ENCODE peak calls at places on chromosomes 5 and 9, in ten cellular contexts. One of them, this sample, is unnamed.

GRCh38 chr9:63817622-63818518 is 1467.1 kb downstream of the FOXD4L5 start:
- DNase-seq in AG09319: no peak
- DNase-seq in NCI-H1105 treated with DMSO at 0.1 percent for 48 hours: no peak
- DNase-seq in fibroblast of mammary gland: no peak
- DNase-seq in endothelial cell of umbilical vein: peak
- DNase-seq in lower leg skin: peak
- DNase-seq in GM20000: peak
- DNase-seq in NCI-H1092: no peak
- DNase-seq in NCI-H2081: no peak
- DNase-seq in stromal cell of bone marrow: no peak
- DNase-seq in this sample: peak

GRCh38 chr9:6549106-6549505 is 96.4 kb downstream of the GLDC start:
- DNase-seq in AG09319: no peak
- DNase-seq in NCI-H1105 treated with DMSO at 0.1 percent for 48 hours: peak
- DNase-seq in fibroblast of mammary gland: no peak
- DNase-seq in endothelial cell of umbilical vein: no peak
- DNase-seq in lower leg skin: no peak
- DNase-seq in GM20000: no peak
- DNase-seq in NCI-H1092: peak
- DNase-seq in NCI-H2081: peak
- DNase-seq in stromal cell of bone marrow: no peak
- DNase-seq in this sample: no peak

GRCh38 chr5:177362102-177362868 is 4.6 kb downstream of the RGS14 start:
- DNase-seq in AG09319: no peak
- DNase-seq in NCI-H1105 treated with DMSO at 0.1 percent for 48 hours: no peak
- DNase-seq in fibroblast of mammary gland: no peak
- DNase-seq in endothelial cell of umbilical vein: no peak
- DNase-seq in lower leg skin: no peak
- DNase-seq in GM20000: no peak
- DNase-seq in NCI-H1092: no peak
- DNase-seq in NCI-H2081: no peak
- DNase-seq in stromal cell of bone marrow: no peak
- DNase-seq in this sample: no peak

GRCh38 chr5:75524071-75524470 is 12.4 kb downstream of the POLK start:
- DNase-seq in AG09319: no peak
- DNase-seq in NCI-H1105 treated with DMSO at 0.1 percent for 48 hours: no peak
- DNase-seq in fibroblast of mammary gland: peak
- DNase-seq in endothelial cell of umbilical vein: no peak
- DNase-seq in lower leg skin: no peak
- DNase-seq in GM20000: peak
- DNase-seq in NCI-H1092: no peak
- DNase-seq in NCI-H2081: no peak
- DNase-seq in stromal cell of bone marrow: no peak
- DNase-seq in this sample: peak

GRCh38 chr5:14110680-14111079 is 32.5 kb upstream of the TRIO start:
- DNase-seq in AG09319: no peak
- DNase-seq in NCI-H1105 treated with DMSO at 0.1 percent for 48 hours: no peak
- DNase-seq in fibroblast of mammary gland: peak
- DNase-seq in endothelial cell of umbilical vein: no peak
- DNase-seq in lower leg skin: no peak
- DNase-seq in GM20000: no peak
- DNase-seq in NCI-H1092: no peak
- DNase-seq in NCI-H2081: no peak
- DNase-seq in stromal cell of bone marrow: peak
- DNase-seq in this sample: peak

GRCh38 chr9:138059196-138059595 is 181.6 kb downstream of the CACNA1B start:
- DNase-seq in AG09319: no peak
- DNase-seq in NCI-H1105 treated with DMSO at 0.1 percent for 48 hours: no peak
- DNase-seq in fibroblast of mammary gland: no peak
- DNase-seq in endothelial cell of umbilical vein: no peak
- DNase-seq in lower leg skin: no peak
- DNase-seq in GM20000: no peak
- DNase-seq in NCI-H1092: no peak
- DNase-seq in NCI-H2081: no peak
- DNase-seq in stromal cell of bone marrow: no peak
- DNase-seq in this sample: no peak

GRCh38 chr5:146947181-146947941 is 68.8 kb upstream of the PPP2R2B start:
- DNase-seq in AG09319: no peak
- DNase-seq in NCI-H1105 treated with DMSO at 0.1 percent for 48 hours: no peak
- DNase-seq in fibroblast of mammary gland: peak
- DNase-seq in endothelial cell of umbilical vein: peak
- DNase-seq in lower leg skin: no peak
- DNase-seq in GM20000: no peak
- DNase-seq in NCI-H1092: no peak
- DNase-seq in NCI-H2081: peak
- DNase-seq in stromal cell of bone marrow: no peak
- DNase-seq in this sample: no peak

GRCh38 chr9:92122061-92122460 is 6.8 kb upstream of the SPTLC1 start:
- DNase-seq in AG09319: no peak
- DNase-seq in NCI-H1105 treated with DMSO at 0.1 percent for 48 hours: no peak
- DNase-seq in fibroblast of mammary gland: no peak
- DNase-seq in endothelial cell of umbilical vein: no peak
- DNase-seq in lower leg skin: no peak
- DNase-seq in GM20000: no peak
- DNase-seq in NCI-H1092: no peak
- DNase-seq in NCI-H2081: no peak
- DNase-seq in stromal cell of bone marrow: no peak
- DNase-seq in this sample: no peak

GRCh38 chr5:10695055-10695649 is 65.9 kb downstream of the DAP start:
- DNase-seq in AG09319: no peak
- DNase-seq in NCI-H1105 treated with DMSO at 0.1 percent for 48 hours: peak
- DNase-seq in fibroblast of mammary gland: peak
- DNase-seq in endothelial cell of umbilical vein: peak
- DNase-seq in lower leg skin: no peak
- DNase-seq in GM20000: peak
- DNase-seq in NCI-H1092: peak
- DNase-seq in NCI-H2081: peak
- DNase-seq in stromal cell of bone marrow: peak
- DNase-seq in this sample: peak

GRCh38 chr5:122102825-122103224 is 24.8 kb upstream of the LOX start:
- DNase-seq in AG09319: no peak
- DNase-seq in NCI-H1105 treated with DMSO at 0.1 percent for 48 hours: no peak
- DNase-seq in fibroblast of mammary gland: peak
- DNase-seq in endothelial cell of umbilical vein: peak
- DNase-seq in lower leg skin: no peak
- DNase-seq in GM20000: no peak
- DNase-seq in NCI-H1092: no peak
- DNase-seq in NCI-H2081: no peak
- DNase-seq in stromal cell of bone marrow: peak
- DNase-seq in this sample: no peak

GRCh38 chr5:89712135-89712700 is 697.3 kb downstream of the CETN3 start:
- DNase-seq in AG09319: no peak
- DNase-seq in NCI-H1105 treated with DMSO at 0.1 percent for 48 hours: no peak
- DNase-seq in fibroblast of mammary gland: no peak
- DNase-seq in endothelial cell of umbilical vein: no peak
- DNase-seq in lower leg skin: no peak
- DNase-seq in GM20000: no peak
- DNase-seq in NCI-H1092: no peak
- DNase-seq in NCI-H2081: no peak
- DNase-seq in stromal cell of bone marrow: no peak
- DNase-seq in this sample: no peak

GRCh38 chr9:36306481-36307306 is 48.4 kb upstream of the GNE start:
- DNase-seq in AG09319: no peak
- DNase-seq in NCI-H1105 treated with DMSO at 0.1 percent for 48 hours: no peak
- DNase-seq in fibroblast of mammary gland: no peak
- DNase-seq in endothelial cell of umbilical vein: peak
- DNase-seq in lower leg skin: no peak
- DNase-seq in GM20000: no peak
- DNase-seq in NCI-H1092: no peak
- DNase-seq in NCI-H2081: peak
- DNase-seq in stromal cell of bone marrow: no peak
- DNase-seq in this sample: no peak

GRCh38 chr5:139569276-139569955 is 8.3 kb downstream of the UBE2D2 start:
- DNase-seq in AG09319: no peak
- DNase-seq in NCI-H1105 treated with DMSO at 0.1 percent for 48 hours: no peak
- DNase-seq in fibroblast of mammary gland: peak
- DNase-seq in endothelial cell of umbilical vein: no peak
- DNase-seq in lower leg skin: no peak
- DNase-seq in GM20000: no peak
- DNase-seq in NCI-H1092: no peak
- DNase-seq in NCI-H2081: no peak
- DNase-seq in stromal cell of bone marrow: no peak
- DNase-seq in this sample: peak

GRCh38 chr9:98556511-98556910 is 152.2 kb downstream of the GABBR2 start:
- DNase-seq in AG09319: no peak
- DNase-seq in NCI-H1105 treated with DMSO at 0.1 percent for 48 hours: no peak
- DNase-seq in fibroblast of mammary gland: no peak
- DNase-seq in endothelial cell of umbilical vein: no peak
- DNase-seq in lower leg skin: peak
- DNase-seq in GM20000: no peak
- DNase-seq in NCI-H1092: no peak
- DNase-seq in NCI-H2081: no peak
- DNase-seq in stromal cell of bone marrow: no peak
- DNase-seq in this sample: no peak

GRCh38 chr9:114004221-114004716 is 73.8 kb downstream of the AMBP start:
- DNase-seq in AG09319: no peak
- DNase-seq in NCI-H1105 treated with DMSO at 0.1 percent for 48 hours: no peak
- DNase-seq in fibroblast of mammary gland: no peak
- DNase-seq in endothelial cell of umbilical vein: peak
- DNase-seq in lower leg skin: peak
- DNase-seq in GM20000: no peak
- DNase-seq in NCI-H1092: no peak
- DNase-seq in NCI-H2081: no peak
- DNase-seq in stromal cell of bone marrow: no peak
- DNase-seq in this sample: no peak

GRCh38 chr5:72234265-72234700 is 85.8 kb downstream of the MRPS27 start:
- DNase-seq in AG09319: no peak
- DNase-seq in NCI-H1105 treated with DMSO at 0.1 percent for 48 hours: no peak
- DNase-seq in fibroblast of mammary gland: peak
- DNase-seq in endothelial cell of umbilical vein: peak
- DNase-seq in lower leg skin: no peak
- DNase-seq in GM20000: peak
- DNase-seq in NCI-H1092: no peak
- DNase-seq in NCI-H2081: no peak
- DNase-seq in stromal cell of bone marrow: peak
- DNase-seq in this sample: peak

GRCh38 chr9:6997330-6997729 is 239.6 kb downstream of the KDM4C start:
- DNase-seq in AG09319: no peak
- DNase-seq in NCI-H1105 treated with DMSO at 0.1 percent for 48 hours: no peak
- DNase-seq in fibroblast of mammary gland: no peak
- DNase-seq in endothelial cell of umbilical vein: no peak
- DNase-seq in lower leg skin: no peak
- DNase-seq in GM20000: no peak
- DNase-seq in NCI-H1092: no peak
- DNase-seq in NCI-H2081: no peak
- DNase-seq in stromal cell of bone marrow: no peak
- DNase-seq in this sample: peak

GRCh38 chr5:16572289-16573015 is 44.3 kb downstream of the RETREG1 start:
- DNase-seq in AG09319: no peak
- DNase-seq in NCI-H1105 treated with DMSO at 0.1 percent for 48 hours: no peak
- DNase-seq in fibroblast of mammary gland: no peak
- DNase-seq in endothelial cell of umbilical vein: no peak
- DNase-seq in lower leg skin: no peak
- DNase-seq in GM20000: no peak
- DNase-seq in NCI-H1092: no peak
- DNase-seq in NCI-H2081: no peak
- DNase-seq in stromal cell of bone marrow: no peak
- DNase-seq in this sample: no peak

GRCh38 chr5:77437194-77437593 is 54.9 kb downstream of the WDR41 start:
- DNase-seq in AG09319: no peak
- DNase-seq in NCI-H1105 treated with DMSO at 0.1 percent for 48 hours: peak
- DNase-seq in fibroblast of mammary gland: no peak
- DNase-seq in endothelial cell of umbilical vein: no peak
- DNase-seq in lower leg skin: no peak
- DNase-seq in GM20000: no peak
- DNase-seq in NCI-H1092: no peak
- DNase-seq in NCI-H2081: peak
- DNase-seq in stromal cell of bone marrow: no peak
- DNase-seq in this sample: no peak

GRCh38 chr5:82151622-82152021 is 126.5 kb downstream of the RPS23 start:
- DNase-seq in AG09319: no peak
- DNase-seq in NCI-H1105 treated with DMSO at 0.1 percent for 48 hours: peak
- DNase-seq in fibroblast of mammary gland: peak
- DNase-seq in endothelial cell of umbilical vein: no peak
- DNase-seq in lower leg skin: no peak
- DNase-seq in GM20000: no peak
- DNase-seq in NCI-H1092: no peak
- DNase-seq in NCI-H2081: no peak
- DNase-seq in stromal cell of bone marrow: no peak
- DNase-seq in this sample: no peak

GRCh38 chr9:134258332-134258731 is 67.9 kb upstream of the RXRA start:
- DNase-seq in AG09319: no peak
- DNase-seq in NCI-H1105 treated with DMSO at 0.1 percent for 48 hours: no peak
- DNase-seq in fibroblast of mammary gland: no peak
- DNase-seq in endothelial cell of umbilical vein: no peak
- DNase-seq in lower leg skin: no peak
- DNase-seq in GM20000: no peak
- DNase-seq in NCI-H1092: no peak
- DNase-seq in NCI-H2081: no peak
- DNase-seq in stromal cell of bone marrow: no peak
- DNase-seq in this sample: no peak

GRCh38 chr9:38713426-38713825 is 6.5 kb downstream of the FAM240B start:
- DNase-seq in AG09319: peak
- DNase-seq in NCI-H1105 treated with DMSO at 0.1 percent for 48 hours: no peak
- DNase-seq in fibroblast of mammary gland: peak
- DNase-seq in endothelial cell of umbilical vein: no peak
- DNase-seq in lower leg skin: no peak
- DNase-seq in GM20000: no peak
- DNase-seq in NCI-H1092: no peak
- DNase-seq in NCI-H2081: no peak
- DNase-seq in stromal cell of bone marrow: peak
- DNase-seq in this sample: peak

GRCh38 chr5:101306391-101307137 is 403.5 kb upstream of the ST8SIA4 start:
- DNase-seq in AG09319: no peak
- DNase-seq in NCI-H1105 treated with DMSO at 0.1 percent for 48 hours: no peak
- DNase-seq in fibroblast of mammary gland: peak
- DNase-seq in endothelial cell of umbilical vein: no peak
- DNase-seq in lower leg skin: no peak
- DNase-seq in GM20000: no peak
- DNase-seq in NCI-H1092: peak
- DNase-seq in NCI-H2081: peak
- DNase-seq in stromal cell of bone marrow: no peak
- DNase-seq in this sample: no peak

GRCh38 chr5:52491071-52491828 is 296.5 kb upstream of the ITGA1 start:
- DNase-seq in AG09319: no peak
- DNase-seq in NCI-H1105 treated with DMSO at 0.1 percent for 48 hours: peak
- DNase-seq in fibroblast of mammary gland: no peak
- DNase-seq in endothelial cell of umbilical vein: no peak
- DNase-seq in lower leg skin: no peak
- DNase-seq in GM20000: no peak
- DNase-seq in NCI-H1092: peak
- DNase-seq in NCI-H2081: peak
- DNase-seq in stromal cell of bone marrow: no peak
- DNase-seq in this sample: no peak

GRCh38 chr5:132419517-132420468 is 50.3 kb downstream of the SLC22A5 start:
- DNase-seq in AG09319: peak
- DNase-seq in NCI-H1105 treated with DMSO at 0.1 percent for 48 hours: peak
- DNase-seq in fibroblast of mammary gland: peak
- DNase-seq in endothelial cell of umbilical vein: peak
- DNase-seq in lower leg skin: peak
- DNase-seq in GM20000: peak
- DNase-seq in NCI-H1092: peak
- DNase-seq in NCI-H2081: peak
- DNase-seq in stromal cell of bone marrow: peak
- DNase-seq in this sample: peak

GRCh38 chr9:73269430-73270101 is 117.9 kb downstream of the ANXA1 start:
- DNase-seq in AG09319: no peak
- DNase-seq in NCI-H1105 treated with DMSO at 0.1 percent for 48 hours: peak
- DNase-seq in fibroblast of mammary gland: peak
- DNase-seq in endothelial cell of umbilical vein: peak
- DNase-seq in lower leg skin: no peak
- DNase-seq in GM20000: peak
- DNase-seq in NCI-H1092: no peak
- DNase-seq in NCI-H2081: peak
- DNase-seq in stromal cell of bone marrow: peak
- DNase-seq in this sample: no peak

GRCh38 chr9:22452415-22453010 is 5.9 kb downstream of the DMRTA1 start:
- DNase-seq in AG09319: no peak
- DNase-seq in NCI-H1105 treated with DMSO at 0.1 percent for 48 hours: peak
- DNase-seq in fibroblast of mammary gland: peak
- DNase-seq in endothelial cell of umbilical vein: peak
- DNase-seq in lower leg skin: no peak
- DNase-seq in GM20000: peak
- DNase-seq in NCI-H1092: peak
- DNase-seq in NCI-H2081: peak
- DNase-seq in stromal cell of bone marrow: peak
- DNase-seq in this sample: peak

GRCh38 chr5:59143926-59144333 is 561.1 kb downstream of the RAB3C start:
- DNase-seq in AG09319: no peak
- DNase-seq in NCI-H1105 treated with DMSO at 0.1 percent for 48 hours: no peak
- DNase-seq in fibroblast of mammary gland: peak
- DNase-seq in endothelial cell of umbilical vein: no peak
- DNase-seq in lower leg skin: no peak
- DNase-seq in GM20000: peak
- DNase-seq in NCI-H1092: no peak
- DNase-seq in NCI-H2081: no peak
- DNase-seq in stromal cell of bone marrow: no peak
- DNase-seq in this sample: no peak